ENCODE peak calls at places on chromosomes 11 and 22, in seven cellular contexts. I, R, N, V, G, D and Y are unnamed samples.

GRCh38 chr22:38074181-38075104 is 9.5 kb downstream of the SLC16A8 start:
- DNase-seq in G (no peak), R (no peak), I (peak), N (no peak), V (no peak), D (no peak), Y (no peak)

GRCh38 chr11:75938543-75938942 is 123.5 kb downstream of the UVRAG start:
- DNase-seq in D (no peak), N (no peak), G (peak), I (no peak), R (no peak), V (no peak), Y (peak)

GRCh38 chr11:42265072-42265471 is 805.6 kb upstream of the LRRC4C start:
- DNase-seq in R (no peak), I (no peak), V (no peak), D (no peak), G (no peak), N (no peak), Y (no peak)

GRCh38 chr11:95230054-95231034 is 658 bp downstream of the SESN3 start:
- DNase-seq in G (no peak), R (peak), V (no peak), D (peak), I (peak), N (peak), Y (peak)

GRCh38 chr11:60777572-60777971 is 7.6 kb upstream of the MS4A10 start:
- DNase-seq in I (no peak), R (no peak), N (no peak), D (peak), V (no peak), G (peak), Y (peak)

GRCh38 chr11:61491736-61492395 is 16.7 kb upstream of the LRRC10B start:
- DNase-seq in I (no peak), G (no peak), N (no peak), V (no peak), D (no peak), R (no peak), Y (no peak)

GRCh38 chr22:28029201-28029948 is 110.3 kb upstream of the PITPNB start:
- DNase-seq in R (no peak), N (no peak), I (peak), G (peak), V (no peak), D (peak), Y (peak)

GRCh38 chr11:45180158-45180887 is 33.9 kb downstream of the PRDM11 start:
- DNase-seq in V (no peak), R (peak), G (peak), D (peak), I (peak), N (no peak), Y (peak)

GRCh38 chr11:92932023-92932422 is 37.4 kb upstream of the MTNR1B start:
- DNase-seq in N (no peak), I (no peak), R (no peak), G (peak), D (no peak), V (no peak), Y (no peak)

GRCh38 chr11:23370580-23371275 is 510.5 kb upstream of the CCDC179 start:
- DNase-seq in D (no peak), V (no peak), R (no peak), G (peak), I (no peak), N (no peak), Y (no peak)

GRCh38 chr11:37695283-37695682 is 1097.2 kb upstream of the RAG2 start:
- DNase-seq in G (no peak), V (no peak), N (no peak), D (no peak), I (no peak), R (no peak), Y (no peak)

GRCh38 chr11:72237112-72237931 is 6.7 kb downstream of the PHOX2A start:
- DNase-seq in D (no peak), I (no peak), N (peak), V (no peak), R (no peak), G (no peak), Y (no peak)

GRCh38 chr11:87871071-87871470 is 304.2 kb downstream of the RAB38 start:
- DNase-seq in D (no peak), G (no peak), R (no peak), I (no peak), V (no peak), N (no peak), Y (no peak)

GRCh38 chr11:123174196-123175183 is 20.6 kb downstream of the CLMP start:
- DNase-seq in R (no peak), D (peak), G (peak), V (no peak), I (peak), N (no peak), Y (no peak)

GRCh38 chr11:59207988-59208432 is 4.7 kb downstream of the MPEG1 start:
- DNase-seq in D (peak), I (peak), R (peak), N (peak), V (peak), G (peak), Y (peak)

GRCh38 chr22:18068381-18068988 is 9.3 kb upstream of the PEX26 start:
- DNase-seq in G (peak), V (no peak), N (no peak), I (no peak), D (no peak), R (no peak), Y (no peak)

GRCh38 chr11:11510939-11511338 is 110.9 kb downstream of the GALNT18 start:
- DNase-seq in V (no peak), R (peak), I (peak), G (no peak), N (no peak), D (peak), Y (no peak)

GRCh38 chr11:32531528-32531927 is 52.1 kb upstream of the EIF3M start:
- DNase-seq in R (no peak), N (no peak), V (no peak), D (no peak), I (no peak), G (no peak), Y (no peak)

GRCh38 chr11:47314992-47315391 is 37.5 kb downstream of the MYBPC3 start:
- DNase-seq in D (no peak), G (peak), R (no peak), N (no peak), V (no peak), I (no peak), Y (no peak)

GRCh38 chr11:77183421-77183984 is 55.5 kb downstream of the MYO7A start:
- DNase-seq in G (no peak), V (no peak), D (no peak), R (peak), N (no peak), I (no peak), Y (no peak)

GRCh38 chr11:8886332-8886731 is 24.7 kb upstream of the AKIP1 start:
- DNase-seq in R (no peak), I (no peak), N (no peak), V (no peak), D (no peak), G (no peak), Y (no peak)

GRCh38 chr11:34653851-34654490 is 33.1 kb downstream of the EHF start:
- DNase-seq in N (no peak), V (no peak), I (no peak), D (peak), R (no peak), G (peak), Y (peak)

GRCh38 chr22:37749831-37750595 is 53.2 kb downstream of the TRIOBP start:
- DNase-seq in V (no peak), I (no peak), R (no peak), G (peak), N (no peak), D (no peak), Y (peak)

GRCh38 chr22:19525666-19526065 is 1.5 kb upstream of the CLDN5 start:
- DNase-seq in N (peak), I (no peak), V (no peak), G (no peak), R (no peak), D (no peak), Y (no peak)

GRCh38 chr22:39299829-39300178 is 19.6 kb downstream of the RPL3 start:
- DNase-seq in D (no peak), G (peak), R (no peak), V (no peak), I (peak), N (no peak), Y (peak)

GRCh38 chr22:44758354-44758969 is 6.1 kb downstream of the ARHGAP8 start:
- DNase-seq in D (no peak), G (peak), N (no peak), I (no peak), V (no peak), R (peak), Y (peak)

GRCh38 chr11:86156397-86156977 is 87.6 kb upstream of the PICALM start:
- DNase-seq in D (no peak), I (no peak), V (no peak), R (no peak), G (no peak), N (no peak), Y (no peak)

GRCh38 chr11:20131744-20132666 is 28.3 kb downstream of the DBX1 start:
- DNase-seq in G (peak), V (no peak), N (peak), R (peak), D (peak), I (peak), Y (peak)

GRCh38 chr11:62931501-62932278 is 10.5 kb upstream of the CHRM1 start:
- DNase-seq in R (no peak), I (no peak), D (no peak), V (no peak), N (no peak), G (peak), Y (no peak)

GRCh38 chr22:49010086-49010863 is 817.4 kb downstream of the BRD1 start:
- DNase-seq in G (no peak), R (no peak), I (no peak), N (peak), D (no peak), V (no peak), Y (no peak)